ENCODE peak calls at places on chromosomes 2 and 18, in seven cellular contexts. F is prostate gland, V is endothelial cell of umbilical vein, P is sigmoid colon, O is H1, T is HCT116, E is spleen. C is an unnamed sample.

GRCh38 chr2:236988690-236989639 is 96.7 kb upstream of the COPS8 start:
- DNase-seq in F (no peak), V (peak), P (peak), O (no peak), T (no peak), E (peak), C (peak)

GRCh38 chr2:172373761-172374160 is 53.6 kb upstream of the ITGA6 start:
- DNase-seq in F (no peak), V (no peak), P (no peak), O (no peak), T (no peak), E (no peak), C (no peak)

GRCh38 chr2:111634995-111635538 is 248.9 kb downstream of the ANAPC1 start:
- DNase-seq in F (no peak), V (no peak), P (no peak), O (no peak), T (no peak), E (no peak), C (no peak)

GRCh38 chr2:222319576-222320440 is 21.0 kb upstream of the PAX3 start:
- DNase-seq in F (no peak), V (no peak), P (no peak), O (peak), T (no peak), E (peak), C (no peak)

GRCh38 chr18:36078751-36079529 is 11.6 kb upstream of the RPRD1A start:
- DNase-seq in F (no peak), V (no peak), P (no peak), O (no peak), T (no peak), E (no peak), C (no peak)

GRCh38 chr2:43169987-43170732 is 56.2 kb downstream of the ZFP36L2 start:
- DNase-seq in F (no peak), V (peak), P (no peak), O (peak), T (no peak), E (peak), C (peak)

GRCh38 chr2:127771756-127772155 is 39.2 kb downstream of the WDR33 start:
- DNase-seq in F (no peak), V (peak), P (no peak), O (no peak), T (no peak), E (no peak), C (no peak)

GRCh38 chr2:208183937-208184336 is 5.9 kb downstream of the C2orf80 start:
- DNase-seq in F (no peak), V (no peak), P (no peak), O (no peak), T (no peak), E (no peak), C (no peak)

GRCh38 chr2:175890636-175891242 is 111.3 kb downstream of the LNPK start:
- DNase-seq in F (no peak), V (no peak), P (no peak), O (no peak), T (no peak), E (no peak), C (no peak)

GRCh38 chr2:95315801-95316411 is 18.8 kb downstream of the KCNIP3 start:
- DNase-seq in F (no peak), V (no peak), P (no peak), O (no peak), T (no peak), E (peak), C (no peak)

GRCh38 chr2:120625865-120626560 is 109.7 kb upstream of the GLI2 start:
- DNase-seq in F (peak), V (no peak), P (peak), O (no peak), T (no peak), E (peak), C (peak)

GRCh38 chr18:58541137-58541788 is 87.6 kb downstream of the ALPK2 start:
- DNase-seq in F (no peak), V (no peak), P (no peak), O (peak), T (peak), E (no peak), C (no peak)

GRCh38 chr2:212941361-212941760 is 210.1 kb downstream of the IKZF2 start:
- DNase-seq in F (no peak), V (no peak), P (no peak), O (no peak), T (no peak), E (no peak), C (no peak)

GRCh38 chr2:173555833-173556232 is 201.2 kb downstream of the CDCA7 start:
- DNase-seq in F (no peak), V (peak), P (no peak), O (no peak), T (no peak), E (no peak), C (no peak)

GRCh38 chr2:96549466-96549785 is 12.9 kb downstream of the ARID5A start:
- DNase-seq in F (no peak), V (no peak), P (peak), O (no peak), T (no peak), E (peak), C (no peak)

GRCh38 chr2:96550787-96551604 is 14.4 kb downstream of the ARID5A start:
- DNase-seq in F (no peak), V (no peak), P (no peak), O (no peak), T (no peak), E (no peak), C (no peak)

GRCh38 chr2:96551605-96552283 is 15.2 kb downstream of the ARID5A start:
- DNase-seq in F (no peak), V (no peak), P (no peak), O (no peak), T (no peak), E (peak), C (no peak)

GRCh38 chr2:96548558-96549465 is 12.3 kb downstream of the ARID5A start:
- DNase-seq in F (no peak), V (no peak), P (peak), O (no peak), T (no peak), E (peak), C (no peak)

DNA sequence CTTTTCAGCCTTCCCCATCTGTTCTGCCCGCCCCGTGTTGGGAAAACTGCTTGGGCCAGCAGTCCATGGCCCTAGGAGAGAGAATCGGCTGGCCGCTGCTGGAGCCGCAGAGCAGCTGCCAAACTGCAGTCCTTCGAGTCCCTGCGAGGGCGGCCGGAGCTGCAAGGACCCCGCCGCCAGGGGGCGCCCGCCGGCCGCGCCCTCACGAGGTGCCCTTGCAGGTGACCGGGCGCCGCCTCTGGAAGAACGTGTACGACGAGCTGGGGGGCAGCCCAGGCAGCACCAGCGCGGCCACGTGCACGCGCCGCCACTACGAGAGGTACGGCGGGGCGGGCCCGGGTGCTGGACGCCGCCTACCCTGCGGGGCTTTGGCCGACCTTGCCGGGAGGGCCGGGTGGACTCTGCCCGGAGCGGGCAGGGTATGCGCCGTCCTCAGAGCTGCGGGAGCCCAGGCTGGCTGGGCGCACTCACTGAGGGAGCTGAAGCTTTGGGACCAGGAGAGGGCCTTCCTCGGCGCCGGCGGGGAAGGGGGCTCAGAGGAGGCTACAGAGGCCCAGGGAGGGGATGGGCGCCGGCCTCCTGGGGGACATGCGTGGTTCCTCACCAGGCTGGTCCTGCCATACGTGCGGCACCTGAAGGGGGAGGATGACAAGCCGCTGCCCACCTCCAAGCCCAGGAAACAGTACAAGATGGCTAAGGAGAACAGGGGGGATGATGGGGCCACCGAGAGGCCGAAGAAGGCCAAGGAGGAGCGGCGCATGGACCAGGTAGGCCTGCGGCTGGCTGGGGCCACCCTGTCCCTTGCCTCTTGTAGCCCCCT is 13.6 kb downstream of the ARID5A start:
- DNase-seq in F (no peak), V (no peak), P (peak), O (peak), T (peak), E (peak), C (no peak)
- TF ChIP-seq POLR2AphosphoS5 in F (no peak), V (no peak), P (no peak), O (no peak), T (peak), E (peak), C (no peak)

GRCh38 chr2:192128655-192129054 is 66.1 kb downstream of the TMEFF2 start:
- DNase-seq in F (no peak), V (no peak), P (no peak), O (no peak), T (no peak), E (no peak), C (no peak)

GRCh38 chr2:192126912-192127311 is 67.8 kb downstream of the TMEFF2 start:
- DNase-seq in F (no peak), V (no peak), P (no peak), O (no peak), T (no peak), E (no peak), C (no peak)

GRCh38 chr2:192124576-192124975 is 70.2 kb downstream of the TMEFF2 start:
- DNase-seq in F (no peak), V (no peak), P (no peak), O (no peak), T (no peak), E (no peak), C (no peak)

GRCh38 chr2:192127434-192127833 is 67.3 kb downstream of the TMEFF2 start:
- DNase-seq in F (no peak), V (no peak), P (no peak), O (no peak), T (no peak), E (no peak), C (no peak)

DNA sequence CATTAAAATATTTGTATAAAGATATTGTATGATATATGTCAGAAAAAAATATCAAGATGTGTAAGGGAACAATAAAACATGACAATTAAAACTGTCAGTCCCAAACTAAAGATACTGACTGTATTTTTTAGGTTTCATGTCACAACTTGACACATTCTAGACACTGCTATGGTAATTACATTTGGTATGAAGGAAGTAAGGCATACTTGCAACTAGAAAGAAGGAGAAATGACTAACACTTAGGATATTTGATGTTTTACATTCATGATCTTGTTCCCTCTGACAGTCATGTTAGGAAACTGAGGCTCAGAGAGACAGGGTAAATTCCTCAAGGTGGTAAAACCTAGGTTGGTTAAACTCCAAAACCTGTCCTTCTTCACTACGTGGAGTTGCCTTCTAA is 68.3 kb downstream of the TMEFF2 start:
- DNase-seq in F (no peak), V (no peak), P (no peak), O (no peak), T (no peak), E (no peak), C (no peak)
- TF ChIP-seq POLR2A in F (no peak), V (no peak), P (no peak), O (no peak), T (no peak), E (no peak), C (no peak)

DNA sequence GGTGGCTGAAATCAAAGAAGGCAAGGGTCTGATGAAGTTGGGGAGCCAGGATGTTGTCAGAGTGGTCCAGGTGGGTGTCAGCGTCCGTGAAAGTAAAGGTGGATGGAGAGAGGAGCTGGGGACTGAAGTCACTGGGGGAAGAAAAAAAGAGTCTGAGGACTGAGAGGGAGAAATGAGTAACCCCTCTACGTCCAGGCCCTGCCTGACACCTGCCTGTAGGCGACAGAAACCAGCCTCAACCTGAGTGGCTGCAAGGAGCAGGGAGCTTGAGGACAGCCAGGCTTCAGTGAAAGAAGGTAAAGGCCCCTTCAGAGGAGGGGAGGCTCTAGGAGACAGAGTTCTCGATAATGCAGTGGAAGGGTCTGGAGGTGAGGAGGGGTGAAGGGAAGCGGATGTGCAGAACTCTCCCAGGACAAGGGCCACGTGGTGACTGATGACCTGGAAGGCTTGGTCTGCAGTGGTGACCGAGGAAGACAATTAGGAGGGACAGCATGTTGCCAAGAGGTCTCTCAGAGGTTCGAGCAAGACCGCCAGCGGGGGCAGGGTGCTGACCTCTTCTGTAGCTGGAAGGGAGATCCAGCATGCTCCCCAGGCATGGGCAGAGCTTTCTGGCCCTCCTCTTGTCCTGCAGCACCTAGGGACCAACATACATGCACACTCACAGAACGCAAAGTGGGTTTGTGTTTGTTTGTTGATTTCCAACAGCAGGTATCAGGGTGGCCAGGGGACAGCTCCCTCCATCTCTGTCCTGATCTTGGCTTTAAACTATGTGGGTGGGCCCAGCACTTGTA is 86.6 kb upstream of the TMEM247 start:
- DNase-seq in F (no peak), V (no peak), P (no peak), O (no peak), T (no peak), E (no peak), C (no peak)
- TF ChIP-seq POLR2AphosphoS5 in F (no peak), V (no peak), P (no peak), O (no peak), T (no peak), E (no peak), C (no peak)

DNA sequence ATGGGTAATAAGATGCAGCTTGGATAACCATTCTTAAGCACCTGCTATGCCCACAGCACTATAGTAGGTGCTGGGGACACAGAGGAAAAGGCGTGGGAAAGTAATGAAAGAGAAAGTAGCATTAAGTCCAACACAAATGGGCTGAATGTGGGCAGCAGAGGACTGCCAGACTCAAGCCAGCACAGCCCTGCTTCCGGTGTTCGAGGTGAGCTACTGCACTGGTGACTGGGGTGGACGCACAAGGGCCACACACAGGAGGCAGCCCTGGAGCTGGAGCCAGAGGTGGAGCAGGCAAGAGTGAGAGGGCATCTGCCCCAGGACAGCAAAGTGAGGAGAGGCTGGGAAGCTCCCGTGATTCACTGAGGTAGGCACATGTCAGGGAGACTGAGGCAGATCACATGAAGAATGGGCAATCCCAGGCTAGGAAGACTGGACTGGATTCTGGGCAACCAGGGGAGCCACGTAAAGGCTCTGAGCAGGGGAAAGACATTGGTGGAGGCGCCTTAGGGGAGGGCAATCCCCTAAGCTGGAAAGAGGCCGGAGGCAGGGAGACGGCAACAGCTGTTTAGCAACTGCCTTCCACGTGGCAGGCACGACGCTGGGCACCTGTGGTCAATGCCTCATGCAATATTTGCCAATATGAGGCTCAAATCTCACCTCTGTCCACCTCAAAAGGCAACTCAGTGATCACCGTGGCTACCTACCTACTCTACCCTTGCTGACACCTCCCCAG is 9.3 kb downstream of the BOLA3 start:
- DNase-seq in F (no peak), V (no peak), P (no peak), O (no peak), T (no peak), E (no peak), C (no peak)
- TF ChIP-seq POLR2A in F (no peak), V (no peak), P (no peak), O (no peak), T (no peak), E (no peak), C (no peak)

DNA sequence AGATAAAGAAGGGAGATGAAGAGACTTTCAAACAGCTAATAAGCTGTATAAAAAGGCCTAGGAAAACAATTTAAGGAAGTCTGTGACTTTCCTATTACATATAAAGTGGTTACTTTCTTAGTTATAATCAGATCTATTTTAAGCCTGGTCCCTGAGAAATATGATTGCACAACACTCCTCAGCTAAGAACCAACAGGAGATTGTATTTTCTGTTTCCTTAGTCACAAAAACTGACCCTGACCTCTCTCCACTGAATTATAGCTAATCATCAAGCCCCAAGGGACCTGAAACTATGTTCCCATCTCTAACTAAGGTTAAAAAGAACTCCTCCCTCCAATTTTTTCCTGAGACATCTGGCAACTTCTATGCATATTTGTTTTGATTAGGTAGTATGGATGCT is 106.9 kb downstream of the ROCK1 start:
- DNase-seq in F (no peak), V (peak), P (no peak), O (no peak), T (no peak), E (no peak), C (no peak)
- TF ChIP-seq POLR2AphosphoS5 in F (peak), V (no peak), P (no peak), O (no peak), T (no peak), E (no peak), C (no peak)

C was measured in transverse colon.